ENCODE peak calls at places on chromosomes 16 and 17, in five cellular contexts. W is GM13976; Y is stimulated activated CD4-positive, alpha-beta T cell treated with anti-CD3 and anti-CD28 coated beads, Interleukin-1b, Interleukin-23, amount 100 ng/mL, for 1 hour; P is CD4-positive, alpha-beta memory T cell; K is effector memory CD8-positive, alpha-beta T cell. D is an unnamed sample.

GRCh38 chr17:81285179-81285878 is 9.8 kb downstream of the SLC38A10 start:
- DNase-seq in Y (peak; percentile 21), W (peak; percentile 84), P (peak; percentile 56), K (peak; percentile 41), D (peak; percentile 94)

GRCh38 chr17:48737330-48738043 is 8.9 kb upstream of the HOXB13 start:
- DNase-seq in P (no peak), Y (no peak), W (no peak), K (no peak), D (no peak)

GRCh38 chr17:15377200-15377599 is 35.8 kb upstream of the TEKT3 start:
- DNase-seq in P (no peak), W (no peak), Y (no peak), K (no peak), D (no peak)

GRCh38 chr17:38559880-38560230 is 45.9 kb downstream of the SRCIN1 start:
- DNase-seq in P (no peak), K (no peak), Y (no peak), W (no peak), D (no peak)

GRCh38 chr16:85571813-85572619 is 41.1 kb upstream of the GSE1 start:
- DNase-seq in P (no peak), Y (no peak), W (peak; percentile 74), K (no peak), D (no peak)

GRCh38 chr17:6870841-6871240 is 39.3 kb upstream of the TEKT1 start:
- DNase-seq in Y (no peak), W (peak; percentile 2), P (no peak), K (no peak), D (no peak)

GRCh38 chr17:7767425-7768021 is 50.0 kb downstream of the DNAH2 start:
- DNase-seq in K (no peak), Y (no peak), P (no peak), W (no peak), D (no peak)

GRCh38 chr16:11542069-11542775 is 44.5 kb downstream of the LITAF start:
- DNase-seq in W (no peak), K (no peak), Y (no peak), P (no peak), D (no peak)

GRCh38 chr16:25838724-25839186 is 147.0 kb downstream of the HS3ST4 start:
- DNase-seq in K (peak; percentile 2), P (peak; percentile 48), Y (no peak), W (peak; percentile 22), D (no peak)

GRCh38 chr16:88599825-88600538 is 29.8 kb downstream of the ZC3H18 start:
- DNase-seq in W (no peak), P (no peak), K (no peak), Y (no peak), D (no peak)

GRCh38 chr16:86330906-86331305 is 179.4 kb upstream of the FOXF1 start:
- DNase-seq in K (no peak), P (no peak), W (no peak), Y (no peak), D (no peak)

GRCh38 chr17:3474212-3474611 is 1.6 kb upstream of the ASPA start:
- DNase-seq in Y (no peak), P (no peak), K (no peak), W (no peak), D (no peak)

GRCh38 chr17:74758846-74759163 is 10.4 kb downstream of the NHERF1 start:
- DNase-seq in K (no peak), W (no peak), P (no peak), Y (no peak), D (no peak)

GRCh38 chr16:330746-331145 is 21.8 kb downstream of the AXIN1 start:
- DNase-seq in Y (no peak), W (no peak), K (no peak), P (no peak), D (no peak)

GRCh38 chr17:20279631-20280030 is 187.7 kb downstream of the LGALS9B start:
- DNase-seq in P (no peak), K (no peak), W (no peak), Y (no peak), D (no peak)

GRCh38 chr16:75761111-75761510 is 34.8 kb upstream of the CPHXL start:
- DNase-seq in W (peak; percentile 35), K (no peak), Y (no peak), P (no peak), D (no peak)

GRCh38 chr17:73710095-73710592 is 65.9 kb upstream of the SDK2 start:
- DNase-seq in P (peak; percentile 66), K (peak; percentile 45), Y (peak; percentile 42), W (peak; percentile 81), D (no peak)

GRCh38 chr17:4090898-4091297 is 51.9 kb downstream of the ZZEF1 start:
- DNase-seq in Y (no peak), K (no peak), W (no peak), P (no peak), D (no peak)

GRCh38 chr17:8894189-8894611 is 26.7 kb upstream of the PIK3R6 start:
- DNase-seq in P (no peak), Y (no peak), W (no peak), K (no peak), D (no peak)

GRCh38 chr17:41635121-41636097 is 11.0 kb upstream of the KRT17 start:
- DNase-seq in P (no peak), K (no peak), W (no peak), Y (no peak), D (no peak)

GRCh38 chr17:4008082-4008435 is 43.8 kb upstream of the ATP2A3 start:
- DNase-seq in Y (no peak), P (no peak), W (no peak), K (no peak), D (no peak)

GRCh38 chr17:83013779-83014117 is 65.7 kb upstream of the METRNL start:
- DNase-seq in P (no peak), Y (no peak), K (no peak), W (no peak), D (peak; percentile 14)

D was measured in esophagus muscularis mucosa.